ENCODE peak calls at places on chromosomes 12 and 14, in four cellular contexts. M is SK-N-SH, Z is HepG2, L is transverse colon. A is an unnamed sample.

GRCh38 chr14:93090826-93091583 is 24.7 kb downstream of the ITPK1 start:
- DNase-seq in M (peak; percentile 92), Z (no peak), L (no peak), A (no peak)

GRCh38 chr14:31944256-31945073 is 132.6 kb upstream of the ARHGAP5 start:
- DNase-seq in M (no peak), Z (peak; percentile 96), L (peak; percentile 90), A (no peak)

GRCh38 chr14:31943217-31943616 is 133.9 kb upstream of the ARHGAP5 start:
- DNase-seq in M (no peak), Z (no peak), L (no peak), A (no peak)

GRCh38 chr14:92637228-92637627 is 111.2 kb downstream of the LGMN start:
- DNase-seq in M (no peak), Z (no peak), L (no peak), A (no peak)

GRCh38 chr12:85983601-85984000 is 109.5 kb downstream of the NTS start:
- DNase-seq in M (no peak), Z (no peak), L (no peak), A (no peak)

GRCh38 chr14:69346710-69347109 is 51.4 kb downstream of the ERH start:
- DNase-seq in M (peak; percentile 56), Z (no peak), L (peak; percentile 47), A (no peak)

GRCh38 chr12:109445224-109445623 is 31.9 kb downstream of the KCTD10 start:
- DNase-seq in M (no peak), Z (no peak), L (no peak), A (no peak)

GRCh38 chr14:105377555-105378182 is 20.7 kb upstream of the TEX22 start:
- DNase-seq in M (no peak), Z (no peak), L (no peak), A (no peak)

GRCh38 chr14:70317969-70318634 is 41.4 kb downstream of the COX16 start:
- DNase-seq in M (peak; percentile 63), Z (peak; percentile 97), L (peak; percentile 29), A (no peak)

GRCh38 chr12:5499566-5500325 is 67.8 kb downstream of the NTF3 start:
- DNase-seq in M (no peak), Z (no peak), L (peak; percentile 54), A (no peak)

GRCh38 chr14:74140374-74140850 is 55.7 kb downstream of the LIN52 start:
- DNase-seq in M (peak; percentile 60), Z (no peak), L (peak; percentile 72), A (peak; percentile 58)

GRCh38 chr12:33226671-33227070 is 212.9 kb downstream of the SYT10 start:
- DNase-seq in M (no peak), Z (no peak), L (no peak), A (no peak)
- TF ChIP-seq EP300 in M (no peak), Z (no peak), L (no peak), A (no peak)

GRCh38 chr12:66352197-66352596 is 49.9 kb downstream of the HELB start:
- DNase-seq in M (peak; percentile 41), Z (peak; percentile 18), L (no peak), A (no peak)
- TF ChIP-seq CTCF in M (peak; percentile 53), Z (peak; percentile 73), L (peak; percentile 13), A (no peak)

GRCh38 chr12:124318336-124319020 is 23.6 kb downstream of the RFLNA start:
- DNase-seq in M (no peak), Z (no peak), L (no peak), A (no peak)
- H3K36me3 ChIP-seq in M (peaks cover 1% of the 10 kb centered on the region), Z (no peaks in the 10 kb centered on the region), L (no peaks in the 10 kb centered on the region), A (peaks cover 30% of the 10 kb centered on the region)

GRCh38 chr12:122688291-122688690 is 14.9 kb downstream of the HCAR2 start:
- DNase-seq in M (no peak), Z (no peak), L (no peak), A (no peak)
- TF ChIP-seq EP300 in M (no peak), Z (no peak), L (no peak), A (no peak)

DNA sequence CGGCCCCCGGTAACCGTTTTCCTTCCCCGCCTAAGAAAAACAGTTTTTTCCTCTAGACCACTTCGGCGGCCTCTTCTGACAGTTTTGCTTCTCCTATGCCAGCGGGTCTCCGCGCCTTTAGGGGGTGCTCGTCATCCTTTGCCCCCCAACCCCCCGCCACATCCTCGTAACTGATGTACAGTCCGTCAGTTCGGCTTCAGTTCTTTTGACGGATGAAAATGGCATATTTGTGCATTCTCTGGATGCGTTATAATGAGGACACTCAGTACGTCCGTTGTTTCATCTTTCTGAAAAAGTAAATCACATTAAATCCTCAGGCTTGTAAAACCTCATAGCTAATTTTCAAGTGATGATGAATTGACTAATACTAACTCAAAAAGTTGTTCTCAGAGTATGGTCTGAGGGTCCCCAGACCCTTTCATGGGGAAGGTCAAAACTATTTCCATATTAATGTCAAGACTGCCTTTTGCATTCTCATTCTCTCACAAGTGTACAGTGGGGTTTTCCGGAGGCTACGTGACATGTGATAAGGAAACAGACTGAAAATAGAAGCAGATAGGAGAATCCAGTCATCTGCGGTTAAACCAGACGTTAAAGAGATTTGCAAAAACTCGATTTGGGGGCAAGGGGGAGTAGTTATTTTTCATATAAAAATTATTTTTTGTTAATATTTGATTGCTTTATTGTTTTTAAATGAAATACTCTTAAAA is 829 bp upstream of the NAP1L1 start:
- DNase-seq in M (peak; percentile 17), Z (no peak), L (no peak), A (no peak)
- TF ChIP-seq CTCF in M (peak; percentile 61), Z (peak; percentile 52), L (no peak), A (peak; percentile 22)

GRCh38 chr12:112161711-112162110 is 36.4 kb downstream of the TRAFD1 start:
- DNase-seq in M (no peak), Z (no peak), L (no peak), A (no peak)
- H3K36me3 ChIP-seq in M (peaks cover 44% of the 10 kb centered on the region), Z (no peaks in the 10 kb centered on the region), L (peaks cover 52% of the 10 kb centered on the region), A (peaks cover 91% of the 10 kb centered on the region)

DNA sequence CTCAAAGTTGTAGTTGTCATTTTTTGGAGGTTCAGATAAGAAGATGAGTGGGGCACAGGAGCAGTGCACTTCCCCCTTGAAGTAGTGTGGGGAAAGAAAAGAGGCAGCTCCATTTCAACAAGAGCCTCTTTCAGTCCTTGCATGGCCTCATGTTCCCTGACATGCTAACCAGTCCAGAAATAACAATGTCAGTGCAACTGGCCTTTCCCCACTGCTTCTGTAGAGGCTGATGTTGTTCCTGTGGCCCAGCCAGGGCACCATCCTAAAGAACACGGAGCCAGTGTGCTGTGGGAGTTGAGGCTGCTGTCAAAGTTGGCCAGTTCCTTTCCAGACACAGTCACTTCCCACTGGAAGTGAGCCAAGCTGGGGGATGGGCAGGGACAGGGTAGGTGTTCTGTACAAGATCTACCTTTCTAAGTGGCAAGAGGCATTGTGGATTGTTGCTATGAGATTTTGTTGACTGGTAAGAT is 77.7 kb upstream of the SLC38A2 start:
- DNase-seq in M (no peak), Z (no peak), L (peak; percentile 82), A (peak; percentile 44)
- TF ChIP-seq EP300 in M (no peak), Z (no peak), L (no peak), A (no peak)

GRCh38 chr12:66280573-66280972 is 21.7 kb upstream of the HELB start:
- DNase-seq in M (no peak), Z (no peak), L (no peak), A (no peak)
- TF ChIP-seq CTCF in M (no peak), Z (no peak), L (no peak), A (no peak)

DNA sequence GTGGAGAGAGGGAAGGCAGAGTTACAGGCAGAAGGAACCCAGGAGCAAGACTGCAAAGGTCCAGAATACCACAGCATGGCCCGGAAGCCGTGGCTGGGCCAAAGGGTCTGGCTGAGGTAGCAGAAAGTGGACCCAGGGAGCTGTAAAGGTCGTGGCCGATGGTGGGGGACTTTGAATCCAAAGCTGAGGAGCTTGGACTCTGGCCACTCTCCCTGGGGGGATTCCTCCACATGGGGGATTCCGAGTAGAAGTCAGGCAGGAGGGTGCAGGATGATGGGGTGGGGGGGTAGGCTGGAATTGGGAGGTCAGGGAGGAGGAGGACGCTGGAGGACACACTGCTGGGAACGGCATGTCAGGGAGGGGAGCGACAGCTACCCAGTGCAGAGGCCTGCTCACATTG is 125.2 kb downstream of the GCH1 start:
- DNase-seq in M (no peak), Z (no peak), L (no peak), A (no peak)
- H3K36me3 ChIP-seq in M (peaks cover 36% of the 10 kb centered on the region), Z (peaks cover 46% of the 10 kb centered on the region), L (no peaks in the 10 kb centered on the region), A (peaks cover 66% of the 10 kb centered on the region)